ENCODE peak calls at places on chromosomes 11 and 22, in ten cellular contexts. U, H, C, R, K, M, W, N, Q and T are unnamed samples.

GRCh38 chr11:130198964-130199363 is 39.4 kb downstream of the ST14 start:
- DNase-seq in U (no peak), H (no peak), C (no peak), R (peak; percentile 42), K (no peak), M (no peak), W (no peak), N (no peak), Q (no peak), T (no peak)

GRCh38 chr11:57228600-57228999 is 8.4 kb downstream of the APLNR start:
- DNase-seq in U (no peak), H (no peak), C (no peak), R (no peak), K (no peak), M (no peak), W (no peak), N (no peak), Q (no peak), T (no peak)

GRCh38 chr22:42310301-42310981 is 40.0 kb upstream of the TCF20 start:
- DNase-seq in U (no peak), H (no peak), C (no peak), R (no peak), K (no peak), M (no peak), W (no peak), N (no peak), Q (no peak), T (no peak)

GRCh38 chr22:47434336-47435203 is 672.1 kb downstream of the TBC1D22A start:
- DNase-seq in U (no peak), H (no peak), C (no peak), R (no peak), K (no peak), M (no peak), W (no peak), N (no peak), Q (no peak), T (no peak)

GRCh38 chr22:20264614-20265452 is 3.3 kb downstream of the RTN4R start:
- DNase-seq in U (no peak), H (no peak), C (no peak), R (peak; percentile 47), K (no peak), M (no peak), W (no peak), N (no peak), Q (no peak), T (no peak)

GRCh38 chr11:45805305-45806071 is 539 bp downstream of the SLC35C1 start:
- DNase-seq in U (peak; percentile 69), H (peak; percentile 23), C (peak; percentile 85), R (no peak), K (peak; percentile 55), M (peak; percentile 35), W (peak; percentile 86), N (peak; percentile 81), Q (peak; percentile 87), T (peak; percentile 60)

GRCh38 chr22:47398921-47399790 is 636.7 kb downstream of the TBC1D22A start:
- DNase-seq in U (no peak), H (no peak), C (no peak), R (no peak), K (no peak), M (no peak), W (no peak), N (no peak), Q (no peak), T (no peak)

GRCh38 chr11:68038226-68038717 is 553 bp upstream of the TCIRG1 start:
- DNase-seq in U (no peak), H (no peak), C (no peak), R (no peak), K (peak; percentile 59), M (no peak), W (no peak), N (peak; percentile 73), Q (no peak), T (peak; percentile 57)

GRCh38 chr11:57387284-57388030 is 3.0 kb downstream of the PRG2 start:
- DNase-seq in U (peak; percentile 21), H (no peak), C (no peak), R (no peak), K (no peak), M (no peak), W (peak; percentile 8), N (no peak), Q (no peak), T (peak; percentile 38)

GRCh38 chr11:18720811-18721575 is 5.0 kb downstream of the IGSF22 start:
- DNase-seq in U (peak; percentile 46), H (peak; percentile 33), C (peak; percentile 88), R (peak; percentile 88), K (peak; percentile 84), M (no peak), W (peak; percentile 62), N (peak; percentile 90), Q (peak; percentile 96), T (peak; percentile 79)

GRCh38 chr11:26820739-26821138 is 98.9 kb upstream of the SLC5A12 start:
- DNase-seq in U (peak; percentile 93), H (no peak), C (peak; percentile 6), R (no peak), K (no peak), M (peak; percentile 72), W (peak; percentile 95), N (no peak), Q (no peak), T (peak; percentile 48)

GRCh38 chr22:26885441-26886261 is 228.3 kb downstream of the MIAT start:
- DNase-seq in U (no peak), H (no peak), C (no peak), R (peak; percentile 20), K (no peak), M (peak; percentile 9), W (no peak), N (no peak), Q (no peak), T (peak; percentile 74)

GRCh38 chr22:45934659-45935341 is 42.2 kb downstream of the WNT7B start:
- DNase-seq in U (peak; percentile 92), H (no peak), C (peak; percentile 94), R (no peak), K (no peak), M (peak; percentile 69), W (peak; percentile 77), N (peak; percentile 45), Q (no peak), T (peak; percentile 96)

GRCh38 chr11:59173964-59174663 is 2.2 kb downstream of the DTX4 start:
- DNase-seq in U (no peak), H (peak; percentile 68), C (peak; percentile 45), R (no peak), K (peak; percentile 80), M (no peak), W (peak; percentile 66), N (peak; percentile 91), Q (no peak), T (peak; percentile 56)

GRCh38 chr22:48313156-48313555 is 1514.5 kb downstream of the BRD1 start:
- DNase-seq in U (no peak), H (no peak), C (no peak), R (no peak), K (no peak), M (no peak), W (no peak), N (no peak), Q (no peak), T (no peak)

GRCh38 chr11:47408598-47409439 is 429 bp downstream of the SLC39A13 start:
- DNase-seq in U (peak; percentile 86), H (no peak), C (peak; percentile 94), R (no peak), K (no peak), M (peak; percentile 65), W (peak; percentile 88), N (peak; percentile 71), Q (no peak), T (peak; percentile 89)

GRCh38 chr11:78476066-78476465 is 58.4 kb upstream of the GAB2 start:
- DNase-seq in U (peak; percentile 5), H (no peak), C (no peak), R (no peak), K (no peak), M (no peak), W (peak; percentile 9), N (no peak), Q (no peak), T (peak; percentile 11)

GRCh38 chr11:10807629-10808552 is 835 bp downstream of the EIF4G2 start:
- DNase-seq in U (peak; percentile 38), H (peak; percentile 62), C (peak; percentile 63), R (peak; percentile 58), K (peak; percentile 79), M (peak; percentile 25), W (peak; percentile 64), N (peak; percentile 66), Q (peak; percentile 94), T (peak; percentile 48)

GRCh38 chr11:115496892-115497291 is 7.3 kb downstream of the CADM1 start:
- DNase-seq in U (no peak), H (no peak), C (no peak), R (no peak), K (no peak), M (no peak), W (no peak), N (no peak), Q (no peak), T (peak; percentile 2)

GRCh38 chr11:57320719-57321387 is 3.9 kb downstream of the TNKS1BP1 start:
- DNase-seq in U (no peak), H (no peak), C (no peak), R (no peak), K (no peak), M (no peak), W (no peak), N (peak; percentile 67), Q (no peak), T (no peak)

GRCh38 chr11:100832851-100833250 is 145.8 kb downstream of the ARHGAP42 start:
- DNase-seq in U (no peak), H (no peak), C (no peak), R (no peak), K (no peak), M (no peak), W (no peak), N (no peak), Q (no peak), T (no peak)

GRCh38 chr11:27722117-27722844 is 22.0 kb upstream of the BDNF start:
- DNase-seq in U (peak; percentile 19), H (peak; percentile 22), C (peak; percentile 74), R (no peak), K (no peak), M (no peak), W (peak; percentile 72), N (peak; percentile 30), Q (no peak), T (peak; percentile 54)

GRCh38 chr11:63623513-63624140 is 9.4 kb upstream of the PLAAT3 start:
- DNase-seq in U (no peak), H (no peak), C (peak; percentile 13), R (no peak), K (no peak), M (no peak), W (no peak), N (no peak), Q (no peak), T (no peak)

GRCh38 chr22:29872145-29872893 is 10.7 kb upstream of the MTMR3 start:
- DNase-seq in U (no peak), H (peak; percentile 14), C (no peak), R (no peak), K (no peak), M (no peak), W (no peak), N (no peak), Q (no peak), T (no peak)

GRCh38 chr22:17266261-17266971 is 47.2 kb upstream of the ADA2 start:
- DNase-seq in U (no peak), H (no peak), C (no peak), R (no peak), K (no peak), M (no peak), W (no peak), N (peak; percentile 80), Q (no peak), T (no peak)